ENCODE peak calls at places on chromosomes 7 and 10, in eight cellular contexts. M is NAMALWA; F is GOT3; I is pons; U is NCI-H2171; Y is stimulated activated CD4-positive, alpha-beta T cell treated with anti-CD3 and anti-CD28 coated beads, Interleukin-4, amount 100 ng/mL, for 48 hours; G is epithelial cell of esophagus; L is glomerular endothelial cell. W is an unnamed sample.

GRCh38 chr10:114732931-114733330 is 74.9 kb upstream of the ABLIM1 start:
- DNase-seq in F (no peak), G (no peak), Y (no peak), U (no peak), I (no peak), M (no peak), L (no peak), W (no peak)

GRCh38 chr7:43758861-43759683 is 592 bp downstream of the BLVRA start:
- DNase-seq in I (peak), L (no peak), G (peak), Y (peak), F (no peak), U (no peak), M (no peak), W (no peak)

GRCh38 chr7:39541493-39541892 is 24.7 kb upstream of the YAE1 start:
- DNase-seq in U (no peak), Y (no peak), M (no peak), F (no peak), L (no peak), G (no peak), I (no peak), W (no peak)

GRCh38 chr7:140631006-140631405 is 9.6 kb downstream of the DENND2A start:
- DNase-seq in M (no peak), Y (no peak), F (no peak), G (no peak), I (no peak), L (no peak), U (peak), W (no peak)

GRCh38 chr10:77943086-77943901 is 16.7 kb upstream of the DLG5 start:
- DNase-seq in G (peak), I (no peak), F (no peak), M (no peak), Y (no peak), L (peak), U (peak), W (peak)

GRCh38 chr7:148963583-148964509 is 64.5 kb downstream of the PDIA4 start:
- DNase-seq in U (no peak), M (no peak), G (no peak), L (no peak), Y (no peak), F (no peak), I (peak), W (no peak)

GRCh38 chr7:107330478-107330877 is 139.4 kb upstream of the GPR22 start:
- DNase-seq in L (no peak), U (no peak), G (no peak), Y (no peak), F (no peak), I (no peak), M (no peak), W (no peak)

GRCh38 chr7:157016352-157017041 is 6.0 kb upstream of the MNX1 start:
- DNase-seq in I (no peak), G (no peak), Y (peak), L (no peak), F (no peak), M (no peak), U (no peak), W (no peak)

GRCh38 chr10:104300002-104300735 is 31.2 kb downstream of the GSTO2 start:
- DNase-seq in L (peak), F (no peak), Y (no peak), M (no peak), G (no peak), I (no peak), U (no peak), W (peak)

GRCh38 chr10:58892039-58892665 is 284.3 kb upstream of the PHYHIPL start:
- DNase-seq in F (no peak), U (no peak), M (no peak), I (peak), G (no peak), L (no peak), Y (no peak), W (no peak)

GRCh38 chr10:66805610-66806009 is 120.2 kb upstream of the LRRTM3 start:
- DNase-seq in I (no peak), Y (no peak), M (no peak), U (no peak), F (no peak), L (no peak), G (no peak), W (no peak)

GRCh38 chr7:46934198-46934825 is 647.6 kb downstream of the TNS3 start:
- DNase-seq in F (no peak), I (no peak), Y (no peak), G (peak), U (no peak), M (no peak), L (no peak), W (no peak)

GRCh38 chr7:27161214-27161720 is 4.1 kb downstream of the HOXA9 start:
- DNase-seq in I (peak), L (no peak), M (no peak), F (no peak), Y (no peak), G (no peak), U (no peak), W (no peak)

GRCh38 chr7:97167749-97168148 is 50.3 kb downstream of the SDHAF3 start:
- DNase-seq in L (no peak), F (no peak), M (no peak), I (no peak), G (no peak), U (no peak), Y (no peak), W (no peak)

GRCh38 chr10:34024708-34025425 is 690.4 kb upstream of the NRP1 start:
- DNase-seq in L (no peak), U (no peak), F (no peak), M (no peak), G (peak), Y (no peak), I (no peak), W (no peak)

GRCh38 chr7:123824754-123825067 is 20.3 kb upstream of the HYAL4 start:
- DNase-seq in F (no peak), M (no peak), I (no peak), L (no peak), Y (no peak), G (peak), U (no peak), W (no peak)

GRCh38 chr7:25759281-25759680 is 392.7 kb upstream of the NFE2L3 start:
- DNase-seq in L (no peak), F (no peak), Y (no peak), M (no peak), G (no peak), U (peak), I (no peak), W (no peak)

GRCh38 chr10:48215148-48215982 is 59.1 kb downstream of the FRMPD2 start:
- DNase-seq in U (no peak), F (no peak), Y (peak), L (peak), M (peak), G (peak), I (no peak), W (peak)

GRCh38 chr7:1943933-1944618 is 274.0 kb downstream of the ELFN1 start:
- DNase-seq in U (no peak), L (no peak), Y (no peak), I (no peak), G (no peak), M (no peak), F (no peak), W (no peak)

GRCh38 chr7:13457790-13458189 is 531.7 kb downstream of the ETV1 start:
- DNase-seq in U (no peak), I (peak), G (no peak), M (peak), L (no peak), Y (no peak), F (no peak), W (no peak)

GRCh38 chr7:138125598-138126111 is 49.4 kb downstream of the AKR1D1 start:
- DNase-seq in L (no peak), M (peak), I (peak), G (peak), U (no peak), Y (no peak), F (no peak), W (no peak)

GRCh38 chr10:110387983-110388681 is 83.4 kb upstream of the SMNDC1 start:
- DNase-seq in Y (no peak), G (no peak), L (no peak), M (no peak), F (no peak), U (no peak), I (no peak), W (no peak)

GRCh38 chr7:130421685-130422084 is 19.1 kb downstream of the CEP41 start:
- DNase-seq in L (no peak), I (peak), M (no peak), G (peak), U (no peak), F (no peak), Y (no peak), W (no peak)

GRCh38 chr10:33532901-33533300 is 198.4 kb upstream of the NRP1 start:
- DNase-seq in U (no peak), M (no peak), F (no peak), L (no peak), Y (no peak), G (peak), I (no peak), W (no peak)